ENCODE peak calls at places on chromosomes 13 and 19, in seven cellular contexts. Z is HCT116, O is GM12878, Q is SK-N-SH, G is H1, J is HepG2, V is K562. C is an unnamed sample.

GRCh38 chr13:33838567-33839131 is 20.7 kb downstream of the RFC3 start:
- DNase-seq in Z (no peak), O (no peak), Q (no peak), G (no peak), J (no peak), V (no peak), C (no peak)

GRCh38 chr19:55083004-55083850 is 7.6 kb downstream of the EPS8L1 start:
- DNase-seq in Z (no peak), O (no peak), Q (no peak), G (no peak), J (no peak), V (peak), C (no peak)

GRCh38 chr13:27035892-27036235 is 135.7 kb downstream of the USP12 start:
- DNase-seq in Z (peak), O (no peak), Q (no peak), G (no peak), J (no peak), V (peak), C (no peak)

GRCh38 chr13:24159362-24159761 is 1.2 kb upstream of the SPATA13 start:
- DNase-seq in Z (no peak), O (no peak), Q (no peak), G (no peak), J (no peak), V (no peak), C (no peak)

GRCh38 chr19:48325265-48325910 is at the start of gene EMP3:
- DNase-seq in Z (peak), O (peak), Q (no peak), G (no peak), J (no peak), V (peak), C (no peak)

GRCh38 chr13:26759907-26760834 is at the start of gene GPR12:
- DNase-seq in Z (no peak), O (no peak), Q (peak), G (no peak), J (no peak), V (no peak), C (no peak)

GRCh38 chr19:19039901-19040300 is 6.5 kb downstream of the ARMC6 start:
- DNase-seq in Z (no peak), O (no peak), Q (no peak), G (no peak), J (no peak), V (no peak), C (no peak)

GRCh38 chr19:6495947-6496346 is 6.2 kb downstream of the TUBB4A start:
- DNase-seq in Z (no peak), O (no peak), Q (no peak), G (no peak), J (no peak), V (no peak), C (no peak)

GRCh38 chr13:26186995-26187394 is 35.1 kb downstream of the RNF6 start:
- DNase-seq in Z (no peak), O (no peak), Q (peak), G (no peak), J (no peak), V (no peak), C (no peak)

GRCh38 chr13:111304041-111304544 is 16.3 kb upstream of the TEX29 start:
- DNase-seq in Z (no peak), O (peak), Q (no peak), G (no peak), J (no peak), V (no peak), C (no peak)

GRCh38 chr13:59846845-59847620 is 316.7 kb downstream of the DIAPH3 start:
- DNase-seq in Z (no peak), O (no peak), Q (no peak), G (no peak), J (no peak), V (no peak), C (no peak)

GRCh38 chr19:17037184-17037583 is 10.6 kb upstream of the CPAMD8 start:
- DNase-seq in Z (no peak), O (no peak), Q (no peak), G (no peak), J (no peak), V (no peak), C (no peak)

GRCh38 chr19:5131031-5131865 is 162.3 kb downstream of the KDM4B start:
- DNase-seq in Z (no peak), O (peak), Q (no peak), G (no peak), J (no peak), V (no peak), C (no peak)

GRCh38 chr13:48126944-48127814 is 32.3 kb upstream of the MED4 start:
- DNase-seq in Z (peak), O (peak), Q (peak), G (peak), J (peak), V (peak), C (peak)

GRCh38 chr19:16364231-16364865 is 39.7 kb downstream of the KLF2 start:
- DNase-seq in Z (no peak), O (no peak), Q (no peak), G (no peak), J (no peak), V (no peak), C (no peak)

GRCh38 chr19:48926909-48927308 is 6.6 kb upstream of the DHDH start:
- DNase-seq in Z (peak), O (no peak), Q (no peak), G (no peak), J (no peak), V (peak), C (no peak)

GRCh38 chr13:76385606-76386005 is 500.6 kb downstream of the KCTD12 start:
- DNase-seq in Z (no peak), O (no peak), Q (no peak), G (no peak), J (no peak), V (no peak), C (no peak)

GRCh38 chr13:101454767-101455166 is 2.3 kb downstream of the ITGBL1 start:
- DNase-seq in Z (no peak), O (no peak), Q (no peak), G (no peak), J (no peak), V (no peak), C (no peak)

GRCh38 chr19:46693760-46694159 is 23.2 kb downstream of the PRKD2 start:
- DNase-seq in Z (no peak), O (no peak), Q (peak), G (no peak), J (no peak), V (no peak), C (no peak)

GRCh38 chr19:46698395-46699321 is 18.3 kb downstream of the PRKD2 start:
- DNase-seq in Z (no peak), O (no peak), Q (no peak), G (no peak), J (no peak), V (no peak), C (no peak)

GRCh38 chr19:46696052-46696451 is 20.9 kb downstream of the PRKD2 start:
- DNase-seq in Z (no peak), O (no peak), Q (peak), G (no peak), J (no peak), V (no peak), C (no peak)

GRCh38 chr19:46700704-46701103 is 16.2 kb downstream of the PRKD2 start:
- DNase-seq in Z (no peak), O (no peak), Q (peak), G (no peak), J (no peak), V (no peak), C (no peak)

GRCh38 chr19:46697142-46697960 is 19.6 kb downstream of the PRKD2 start:
- DNase-seq in Z (peak), O (no peak), Q (peak), G (peak), J (no peak), V (peak), C (no peak)
- TF ChIP-seq JUND in Z (no peak), O (no peak), Q (no peak), G (no peak), J (no peak), V (no peak), C (no peak)

DNA sequence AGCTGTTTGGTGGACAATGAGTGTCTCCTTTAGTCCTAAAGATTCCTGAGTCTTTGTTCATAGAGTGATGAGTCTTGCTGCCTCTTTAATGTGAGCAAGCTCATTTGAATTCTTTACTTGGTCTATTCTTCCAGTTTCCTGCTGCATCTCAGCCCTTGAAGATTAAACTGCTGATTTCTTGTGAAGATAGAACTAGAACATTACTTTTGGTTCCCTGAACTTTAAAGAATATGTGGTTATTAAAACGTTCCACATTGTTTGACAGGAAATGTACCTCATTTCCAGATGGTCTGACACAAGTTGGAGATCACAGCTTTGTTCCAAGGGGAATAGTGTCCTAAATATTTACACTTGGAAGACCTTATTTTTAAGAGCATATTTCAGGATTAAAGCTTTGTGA is 52.0 kb downstream of the SLAIN1 start:
- DNase-seq in Z (no peak), O (no peak), Q (no peak), G (no peak), J (no peak), V (no peak), C (no peak)
- TF ChIP-seq JUND in Z (no peak), O (no peak), Q (no peak), G (no peak), J (no peak), V (no peak), C (no peak)

GRCh38 chr19:22602631-22603272 is 31.4 kb upstream of the ZNF492 start:
- DNase-seq in Z (no peak), O (no peak), Q (no peak), G (no peak), J (no peak), V (no peak), C (peak)

GRCh38 chr19:22603518-22604440 is 30.3 kb upstream of the ZNF492 start:
- DNase-seq in Z (no peak), O (no peak), Q (no peak), G (no peak), J (no peak), V (no peak), C (no peak)

GRCh38 chr19:22600690-22601648 is 33.2 kb upstream of the ZNF492 start:
- DNase-seq in Z (no peak), O (no peak), Q (no peak), G (no peak), J (no peak), V (no peak), C (no peak)

GRCh38 chr19:22604571-22605274 is 29.4 kb upstream of the ZNF492 start:
- DNase-seq in Z (no peak), O (no peak), Q (no peak), G (no peak), J (no peak), V (no peak), C (no peak)

DNA sequence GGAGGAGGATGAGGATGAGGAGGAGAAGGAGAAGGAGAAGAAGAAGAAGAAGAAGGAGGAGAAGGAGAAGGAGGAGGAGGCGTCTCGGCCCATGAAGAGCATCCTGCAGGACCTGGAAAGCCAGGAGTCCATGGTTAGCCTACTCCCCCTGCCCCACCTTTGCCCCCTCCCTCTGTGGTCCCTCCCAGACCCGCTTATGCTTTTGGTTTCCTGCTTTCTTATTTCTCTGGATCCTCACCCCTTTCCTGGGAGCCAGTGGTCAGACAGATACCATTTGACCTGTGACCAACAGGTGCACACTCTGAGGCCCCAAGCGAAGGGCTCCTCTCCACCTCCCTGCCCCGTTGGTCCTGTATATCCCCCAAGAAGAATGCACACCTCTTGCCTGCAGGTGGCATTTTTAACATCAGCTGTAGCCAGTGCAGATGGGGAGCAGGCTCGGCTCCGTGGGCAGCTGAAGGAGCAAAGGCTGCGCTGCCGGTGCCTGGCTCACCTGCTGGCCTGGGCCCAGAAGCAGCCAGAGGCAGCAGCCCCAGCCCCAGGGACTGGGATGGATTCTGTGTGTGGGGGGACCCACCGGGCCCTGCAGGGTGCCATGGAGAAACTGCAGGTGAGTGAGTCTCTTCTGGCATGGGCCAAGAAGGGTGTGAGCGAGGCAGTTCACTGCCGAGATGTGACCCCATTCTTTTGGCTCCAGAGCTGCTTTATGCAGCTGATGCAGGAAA is 32.1 kb upstream of the ZNF492 start:
- DNase-seq in Z (no peak), O (no peak), Q (no peak), G (no peak), J (no peak), V (no peak), C (no peak)
- TF ChIP-seq JUND in Z (no peak), O (no peak), Q (no peak), G (no peak), J (no peak), V (no peak), C (no peak)

GRCh38 chr19:50638576-50638975 is 1.1 kb downstream of the SYT3 start:
- DNase-seq in Z (no peak), O (no peak), Q (no peak), G (no peak), J (no peak), V (no peak), C (no peak)
- TF ChIP-seq JUND in Z (no peak), O (no peak), Q (no peak), G (no peak), J (no peak), V (no peak), C (no peak)

C was measured in T47D.